ENCODE peak calls at places on chromosome 6, in seven cellular contexts. One of them, this sample, is unnamed.
A peak's percentile ranks its signal among the peaks of the same experiment; 100 is the strongest.

GRCh38 chr6:108760158-108761050 is 87.8 kb upstream of the ARMC2 start:
- DNase-seq in activated T-helper 2 cell treated with anti-CD3 and anti-CD28 coated beads, Interferon-gamma antibody, Interleukin-2, Interleukin-4, amounts not matched to agents 10 μg/mL and 5 μg/mL and 100 μg/mL, durations not matched to agents 14 hours and 24 hours and 36 hours: no peak
- DNase-seq in left kidney: no peak
- DNase-seq in central memory CD4-positive, alpha-beta T cell: no peak
- DNase-seq in Kasumi-1: peak; percentile 72
- DNase-seq in HFF-Myc: no peak
- DNase-seq in pancreas: no peak
- DNase-seq in this sample: peak; percentile 87

GRCh38 chr6:119957195-119957594 is 607.6 kb upstream of the MAN1A1 start:
- DNase-seq in activated T-helper 2 cell treated with anti-CD3 and anti-CD28 coated beads, Interferon-gamma antibody, Interleukin-2, Interleukin-4, amounts not matched to agents 10 μg/mL and 5 μg/mL and 100 μg/mL, durations not matched to agents 14 hours and 24 hours and 36 hours: no peak
- DNase-seq in left kidney: no peak
- DNase-seq in central memory CD4-positive, alpha-beta T cell: no peak
- DNase-seq in Kasumi-1: no peak
- DNase-seq in HFF-Myc: no peak
- DNase-seq in pancreas: no peak
- DNase-seq in this sample: no peak

GRCh38 chr6:43923376-43924221 is 153.6 kb downstream of the VEGFA start:
- DNase-seq in activated T-helper 2 cell treated with anti-CD3 and anti-CD28 coated beads, Interferon-gamma antibody, Interleukin-2, Interleukin-4, amounts not matched to agents 10 μg/mL and 5 μg/mL and 100 μg/mL, durations not matched to agents 14 hours and 24 hours and 36 hours: no peak
- DNase-seq in left kidney: no peak
- DNase-seq in central memory CD4-positive, alpha-beta T cell: no peak
- DNase-seq in Kasumi-1: no peak
- DNase-seq in HFF-Myc: no peak
- DNase-seq in pancreas: no peak
- DNase-seq in this sample: no peak

GRCh38 chr6:103177800-103178199 is 1681.9 kb downstream of the HACE1 start:
- DNase-seq in activated T-helper 2 cell treated with anti-CD3 and anti-CD28 coated beads, Interferon-gamma antibody, Interleukin-2, Interleukin-4, amounts not matched to agents 10 μg/mL and 5 μg/mL and 100 μg/mL, durations not matched to agents 14 hours and 24 hours and 36 hours: no peak
- DNase-seq in left kidney: no peak
- DNase-seq in central memory CD4-positive, alpha-beta T cell: no peak
- DNase-seq in Kasumi-1: no peak
- DNase-seq in HFF-Myc: no peak
- DNase-seq in pancreas: no peak
- DNase-seq in this sample: no peak

GRCh38 chr6:166075925-166076324 is 91.7 kb downstream of the TBXT start:
- DNase-seq in activated T-helper 2 cell treated with anti-CD3 and anti-CD28 coated beads, Interferon-gamma antibody, Interleukin-2, Interleukin-4, amounts not matched to agents 10 μg/mL and 5 μg/mL and 100 μg/mL, durations not matched to agents 14 hours and 24 hours and 36 hours: no peak
- DNase-seq in left kidney: no peak
- DNase-seq in central memory CD4-positive, alpha-beta T cell: no peak
- DNase-seq in Kasumi-1: no peak
- DNase-seq in HFF-Myc: no peak
- DNase-seq in pancreas: no peak
- DNase-seq in this sample: no peak

GRCh38 chr6:32070814-32071466 is 32.7 kb downstream of the CYP21A2 start:
- DNase-seq in activated T-helper 2 cell treated with anti-CD3 and anti-CD28 coated beads, Interferon-gamma antibody, Interleukin-2, Interleukin-4, amounts not matched to agents 10 μg/mL and 5 μg/mL and 100 μg/mL, durations not matched to agents 14 hours and 24 hours and 36 hours: no peak
- DNase-seq in left kidney: no peak
- DNase-seq in central memory CD4-positive, alpha-beta T cell: no peak
- DNase-seq in Kasumi-1: no peak
- DNase-seq in HFF-Myc: no peak
- DNase-seq in pancreas: no peak
- DNase-seq in this sample: no peak

GRCh38 chr6:83884523-83884922 is 25.0 kb downstream of the CYB5R4 start:
- DNase-seq in activated T-helper 2 cell treated with anti-CD3 and anti-CD28 coated beads, Interferon-gamma antibody, Interleukin-2, Interleukin-4, amounts not matched to agents 10 μg/mL and 5 μg/mL and 100 μg/mL, durations not matched to agents 14 hours and 24 hours and 36 hours: no peak
- DNase-seq in left kidney: peak; percentile 71
- DNase-seq in central memory CD4-positive, alpha-beta T cell: peak; percentile 27
- DNase-seq in Kasumi-1: peak; percentile 77
- DNase-seq in HFF-Myc: peak; percentile 43
- DNase-seq in pancreas: no peak
- DNase-seq in this sample: peak; percentile 65

GRCh38 chr6:44116643-44117382 is 10.4 kb downstream of the MRPL14 start:
- DNase-seq in activated T-helper 2 cell treated with anti-CD3 and anti-CD28 coated beads, Interferon-gamma antibody, Interleukin-2, Interleukin-4, amounts not matched to agents 10 μg/mL and 5 μg/mL and 100 μg/mL, durations not matched to agents 14 hours and 24 hours and 36 hours: no peak
- DNase-seq in left kidney: no peak
- DNase-seq in central memory CD4-positive, alpha-beta T cell: no peak
- DNase-seq in Kasumi-1: no peak
- DNase-seq in HFF-Myc: no peak
- DNase-seq in pancreas: peak; percentile 35
- DNase-seq in this sample: no peak

GRCh38 chr6:155079985-155080452 is 84.9 kb downstream of the TIAM2 start:
- DNase-seq in activated T-helper 2 cell treated with anti-CD3 and anti-CD28 coated beads, Interferon-gamma antibody, Interleukin-2, Interleukin-4, amounts not matched to agents 10 μg/mL and 5 μg/mL and 100 μg/mL, durations not matched to agents 14 hours and 24 hours and 36 hours: no peak
- DNase-seq in left kidney: peak; percentile 28
- DNase-seq in central memory CD4-positive, alpha-beta T cell: no peak
- DNase-seq in Kasumi-1: no peak
- DNase-seq in HFF-Myc: no peak
- DNase-seq in pancreas: no peak
- DNase-seq in this sample: peak; percentile 74

GRCh38 chr6:41713161-41713649 is 22.2 kb downstream of the TFEB start:
- DNase-seq in activated T-helper 2 cell treated with anti-CD3 and anti-CD28 coated beads, Interferon-gamma antibody, Interleukin-2, Interleukin-4, amounts not matched to agents 10 μg/mL and 5 μg/mL and 100 μg/mL, durations not matched to agents 14 hours and 24 hours and 36 hours: no peak
- DNase-seq in left kidney: no peak
- DNase-seq in central memory CD4-positive, alpha-beta T cell: no peak
- DNase-seq in Kasumi-1: no peak
- DNase-seq in HFF-Myc: no peak
- DNase-seq in pancreas: peak; percentile 82
- DNase-seq in this sample: peak; percentile 51

GRCh38 chr6:10582774-10583508 is 61.8 kb downstream of the GCNT2 start:
- DNase-seq in activated T-helper 2 cell treated with anti-CD3 and anti-CD28 coated beads, Interferon-gamma antibody, Interleukin-2, Interleukin-4, amounts not matched to agents 10 μg/mL and 5 μg/mL and 100 μg/mL, durations not matched to agents 14 hours and 24 hours and 36 hours: no peak
- DNase-seq in left kidney: peak; percentile 84
- DNase-seq in central memory CD4-positive, alpha-beta T cell: no peak
- DNase-seq in Kasumi-1: no peak
- DNase-seq in HFF-Myc: no peak
- DNase-seq in pancreas: peak; percentile 55
- DNase-seq in this sample: no peak

This sample was measured in MV-4-11.